ENCODE peak calls at places on chromosomes 11 and 22, in six cellular contexts. One of them, this sample, is unnamed.
A peak's percentile ranks its signal among the peaks of the same experiment; 100 is the strongest.

GRCh38 chr11:86919557-86920210 is 35.5 kb downstream of the FZD4 start:
- DNase-seq in lower leg skin: no peak
- DNase-seq in activated CD4-positive, alpha-beta T cell treated with anti-CD3 and anti-CD28 coated beads, Interleukin-2, amount 50 U/mL, for 1 hour: no peak
- DNase-seq in NCI-H1105: peak; percentile 53
- DNase-seq in sciatic nerve: no peak
- DNase-seq in glomerular endothelial cell: peak; percentile 71
- DNase-seq in this sample: peak; percentile 20

GRCh38 chr11:130674686-130675085 is 226.2 kb downstream of the ADAMTS15 start:
- DNase-seq in NCI-H1105: no peak
- DNase-seq in sciatic nerve: no peak
- DNase-seq in lower leg skin: no peak
- DNase-seq in glomerular endothelial cell: no peak
- DNase-seq in activated CD4-positive, alpha-beta T cell treated with anti-CD3 and anti-CD28 coated beads, Interleukin-2, amount 50 U/mL, for 1 hour: no peak
- DNase-seq in this sample: no peak

GRCh38 chr22:40690370-40690769 is 11.1 kb downstream of the MCHR1 start:
- DNase-seq in activated CD4-positive, alpha-beta T cell treated with anti-CD3 and anti-CD28 coated beads, Interleukin-2, amount 50 U/mL, for 1 hour: no peak
- DNase-seq in NCI-H1105: no peak
- DNase-seq in glomerular endothelial cell: no peak
- DNase-seq in sciatic nerve: no peak
- DNase-seq in lower leg skin: no peak
- DNase-seq in this sample: no peak

GRCh38 chr22:44369241-44369652 is 56.5 kb upstream of the SHISAL1 start:
- DNase-seq in sciatic nerve: no peak
- DNase-seq in lower leg skin: no peak
- DNase-seq in NCI-H1105: no peak
- DNase-seq in glomerular endothelial cell: no peak
- DNase-seq in activated CD4-positive, alpha-beta T cell treated with anti-CD3 and anti-CD28 coated beads, Interleukin-2, amount 50 U/mL, for 1 hour: no peak
- DNase-seq in this sample: no peak

GRCh38 chr11:22878604-22879003 is 18.3 kb upstream of the CCDC179 start:
- DNase-seq in lower leg skin: no peak
- DNase-seq in sciatic nerve: no peak
- DNase-seq in activated CD4-positive, alpha-beta T cell treated with anti-CD3 and anti-CD28 coated beads, Interleukin-2, amount 50 U/mL, for 1 hour: no peak
- DNase-seq in NCI-H1105: no peak
- DNase-seq in glomerular endothelial cell: no peak
- DNase-seq in this sample: no peak

GRCh38 chr11:58059011-58059358 is 28.2 kb downstream of the OR6Q1 start:
- DNase-seq in activated CD4-positive, alpha-beta T cell treated with anti-CD3 and anti-CD28 coated beads, Interleukin-2, amount 50 U/mL, for 1 hour: no peak
- DNase-seq in lower leg skin: no peak
- DNase-seq in glomerular endothelial cell: peak; percentile 36
- DNase-seq in sciatic nerve: no peak
- DNase-seq in NCI-H1105: no peak
- DNase-seq in this sample: no peak

GRCh38 chr22:31130873-31131272 is 8.1 kb downstream of the INPP5J start:
- DNase-seq in activated CD4-positive, alpha-beta T cell treated with anti-CD3 and anti-CD28 coated beads, Interleukin-2, amount 50 U/mL, for 1 hour: no peak
- DNase-seq in lower leg skin: no peak
- DNase-seq in sciatic nerve: no peak
- DNase-seq in glomerular endothelial cell: no peak
- DNase-seq in NCI-H1105: no peak
- DNase-seq in this sample: no peak

GRCh38 chr11:112265659-112266409 is 5.2 kb upstream of the PLET1 start:
- DNase-seq in sciatic nerve: no peak
- DNase-seq in lower leg skin: no peak
- DNase-seq in activated CD4-positive, alpha-beta T cell treated with anti-CD3 and anti-CD28 coated beads, Interleukin-2, amount 50 U/mL, for 1 hour: no peak
- DNase-seq in glomerular endothelial cell: no peak
- DNase-seq in NCI-H1105: no peak
- DNase-seq in this sample: no peak

GRCh38 chr22:46209262-46209661 is 40.8 kb downstream of the CDPF1 start:
- DNase-seq in NCI-H1105: no peak
- DNase-seq in sciatic nerve: no peak
- DNase-seq in lower leg skin: no peak
- DNase-seq in activated CD4-positive, alpha-beta T cell treated with anti-CD3 and anti-CD28 coated beads, Interleukin-2, amount 50 U/mL, for 1 hour: no peak
- DNase-seq in glomerular endothelial cell: no peak
- DNase-seq in this sample: no peak

GRCh38 chr11:71119656-71120269 is 132.6 kb downstream of the SHANK2 start:
- DNase-seq in NCI-H1105: no peak
- DNase-seq in sciatic nerve: no peak
- DNase-seq in activated CD4-positive, alpha-beta T cell treated with anti-CD3 and anti-CD28 coated beads, Interleukin-2, amount 50 U/mL, for 1 hour: no peak
- DNase-seq in lower leg skin: no peak
- DNase-seq in glomerular endothelial cell: no peak
- DNase-seq in this sample: no peak

This sample was measured in NCI-H2171 treated with DMSO at 0.1 percent for 48 hours.